ENCODE peak calls at places on chromosomes 3 and 15, in seven cellular contexts. One of them, this sample, is unnamed.

GRCh38 chr3:156341831-156342416 is 213.0 kb downstream of the SSR3 start:
- DNase-seq in upper lobe of right lung: no peak
- DNase-seq in adrenal gland: no peak
- DNase-seq in HepG2: no peak
- DNase-seq in CD4-positive, alpha-beta memory T cell: no peak
- DNase-seq in right cardiac atrium: no peak
- DNase-seq in astrocyte of the spinal cord: no peak
- DNase-seq in this sample: no peak

GRCh38 chr15:71291723-71292122 is 176.5 kb downstream of the THSD4 start:
- DNase-seq in upper lobe of right lung: no peak
- DNase-seq in adrenal gland: no peak
- DNase-seq in HepG2: no peak
- DNase-seq in CD4-positive, alpha-beta memory T cell: peak
- DNase-seq in right cardiac atrium: no peak
- DNase-seq in astrocyte of the spinal cord: no peak
- DNase-seq in this sample: no peak

GRCh38 chr3:13141991-13142412 is 68.8 kb upstream of the IQSEC1 start:
- DNase-seq in upper lobe of right lung: peak
- DNase-seq in adrenal gland: peak
- DNase-seq in HepG2: no peak
- DNase-seq in CD4-positive, alpha-beta memory T cell: no peak
- DNase-seq in right cardiac atrium: no peak
- DNase-seq in astrocyte of the spinal cord: peak
- DNase-seq in this sample: no peak

GRCh38 chr3:120093923-120094775 is at the start of gene GSK3B:
- DNase-seq in upper lobe of right lung: peak
- DNase-seq in adrenal gland: peak
- DNase-seq in HepG2: peak
- DNase-seq in CD4-positive, alpha-beta memory T cell: peak
- DNase-seq in right cardiac atrium: peak
- DNase-seq in astrocyte of the spinal cord: peak
- DNase-seq in this sample: peak

GRCh38 chr3:145716519-145716918 is 444.5 kb downstream of the PLOD2 start:
- DNase-seq in upper lobe of right lung: no peak
- DNase-seq in adrenal gland: no peak
- DNase-seq in HepG2: no peak
- DNase-seq in CD4-positive, alpha-beta memory T cell: no peak
- DNase-seq in right cardiac atrium: no peak
- DNase-seq in astrocyte of the spinal cord: no peak
- DNase-seq in this sample: no peak

GRCh38 chr3:187012609-187013051 is 82.3 kb downstream of the ST6GAL1 start:
- DNase-seq in upper lobe of right lung: no peak
- DNase-seq in adrenal gland: peak
- DNase-seq in HepG2: no peak
- DNase-seq in CD4-positive, alpha-beta memory T cell: peak
- DNase-seq in right cardiac atrium: no peak
- DNase-seq in astrocyte of the spinal cord: no peak
- DNase-seq in this sample: no peak

GRCh38 chr3:134038716-134039115 is 9.0 kb upstream of the SLCO2A1 start:
- DNase-seq in upper lobe of right lung: no peak
- DNase-seq in adrenal gland: no peak
- DNase-seq in HepG2: no peak
- DNase-seq in CD4-positive, alpha-beta memory T cell: no peak
- DNase-seq in right cardiac atrium: no peak
- DNase-seq in astrocyte of the spinal cord: no peak
- DNase-seq in this sample: peak

GRCh38 chr3:55690746-55691540 is 203.8 kb upstream of the WNT5A start:
- DNase-seq in upper lobe of right lung: no peak
- DNase-seq in adrenal gland: no peak
- DNase-seq in HepG2: no peak
- DNase-seq in CD4-positive, alpha-beta memory T cell: no peak
- DNase-seq in right cardiac atrium: no peak
- DNase-seq in astrocyte of the spinal cord: no peak
- DNase-seq in this sample: no peak

GRCh38 chr3:187243933-187244564 is 46.8 kb downstream of the RTP1 start:
- DNase-seq in upper lobe of right lung: no peak
- DNase-seq in adrenal gland: no peak
- DNase-seq in HepG2: no peak
- DNase-seq in CD4-positive, alpha-beta memory T cell: no peak
- DNase-seq in right cardiac atrium: peak
- DNase-seq in astrocyte of the spinal cord: no peak
- DNase-seq in this sample: no peak

GRCh38 chr3:66989860-66990696 is 8.0 kb upstream of the KBTBD8 start:
- DNase-seq in upper lobe of right lung: no peak
- DNase-seq in adrenal gland: no peak
- DNase-seq in HepG2: peak
- DNase-seq in CD4-positive, alpha-beta memory T cell: no peak
- DNase-seq in right cardiac atrium: no peak
- DNase-seq in astrocyte of the spinal cord: no peak
- DNase-seq in this sample: no peak
- H3K4me3 ChIP-seq in upper lobe of right lung: no peak
- H3K4me3 ChIP-seq in adrenal gland: no peak
- H3K4me3 ChIP-seq in HepG2: no peak
- H3K4me3 ChIP-seq in CD4-positive, alpha-beta memory T cell: no peak
- H3K4me3 ChIP-seq in right cardiac atrium: no peak
- H3K4me3 ChIP-seq in astrocyte of the spinal cord: no peak
- H3K4me3 ChIP-seq in this sample: no peak

DNA sequence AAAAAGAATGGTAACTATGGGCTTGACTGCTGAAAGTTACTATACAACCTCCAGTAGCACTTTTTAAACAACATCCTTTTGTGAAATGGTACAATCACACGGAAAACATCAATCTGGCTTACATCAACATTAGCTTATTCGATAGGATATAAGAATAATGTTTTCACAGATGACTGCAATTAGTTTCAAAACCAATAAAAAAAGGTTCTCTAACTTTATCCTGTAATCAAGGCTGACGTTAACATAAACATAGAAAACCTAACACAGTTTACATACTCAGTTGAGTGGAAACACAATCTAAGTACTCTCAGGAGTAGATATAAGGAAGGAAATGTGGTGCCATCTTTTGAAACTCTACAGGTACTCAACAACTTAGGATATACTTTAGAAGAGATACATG is 102.2 kb downstream of the DLG1 start:
- DNase-seq in upper lobe of right lung: no peak
- DNase-seq in adrenal gland: no peak
- DNase-seq in HepG2: no peak
- DNase-seq in CD4-positive, alpha-beta memory T cell: no peak
- DNase-seq in right cardiac atrium: no peak
- DNase-seq in astrocyte of the spinal cord: no peak
- DNase-seq in this sample: no peak
- H3K4me3 ChIP-seq in upper lobe of right lung: no peak
- H3K4me3 ChIP-seq in adrenal gland: no peak
- H3K4me3 ChIP-seq in HepG2: no peak
- H3K4me3 ChIP-seq in CD4-positive, alpha-beta memory T cell: no peak
- H3K4me3 ChIP-seq in right cardiac atrium: no peak
- H3K4me3 ChIP-seq in astrocyte of the spinal cord: no peak
- H3K4me3 ChIP-seq in this sample: no peak

GRCh38 chr3:30610702-30611410 is 4.5 kb downstream of the TGFBR2 start:
- DNase-seq in upper lobe of right lung: no peak
- DNase-seq in adrenal gland: no peak
- DNase-seq in HepG2: no peak
- DNase-seq in CD4-positive, alpha-beta memory T cell: no peak
- DNase-seq in right cardiac atrium: no peak
- DNase-seq in astrocyte of the spinal cord: no peak
- DNase-seq in this sample: no peak
- H3K4me3 ChIP-seq in upper lobe of right lung: peak
- H3K4me3 ChIP-seq in adrenal gland: no peak
- H3K4me3 ChIP-seq in HepG2: peak
- H3K4me3 ChIP-seq in CD4-positive, alpha-beta memory T cell: peak
- H3K4me3 ChIP-seq in right cardiac atrium: peak
- H3K4me3 ChIP-seq in astrocyte of the spinal cord: peak
- H3K4me3 ChIP-seq in this sample: no peak

GRCh38 chr3:52471371-52472238 is 16.2 kb downstream of the NISCH start:
- DNase-seq in upper lobe of right lung: peak
- DNase-seq in adrenal gland: peak
- DNase-seq in HepG2: no peak
- DNase-seq in CD4-positive, alpha-beta memory T cell: no peak
- DNase-seq in right cardiac atrium: peak
- DNase-seq in astrocyte of the spinal cord: peak
- DNase-seq in this sample: peak
- H3K4me3 ChIP-seq in upper lobe of right lung: no peak
- H3K4me3 ChIP-seq in adrenal gland: no peak
- H3K4me3 ChIP-seq in HepG2: no peak
- H3K4me3 ChIP-seq in CD4-positive, alpha-beta memory T cell: no peak
- H3K4me3 ChIP-seq in right cardiac atrium: no peak
- H3K4me3 ChIP-seq in astrocyte of the spinal cord: no peak
- H3K4me3 ChIP-seq in this sample: no peak

GRCh38 chr15:48645558-48646330 is at the start of gene FBN1:
- DNase-seq in upper lobe of right lung: peak
- DNase-seq in adrenal gland: peak
- DNase-seq in HepG2: peak
- DNase-seq in CD4-positive, alpha-beta memory T cell: no peak
- DNase-seq in right cardiac atrium: peak
- DNase-seq in astrocyte of the spinal cord: peak
- DNase-seq in this sample: peak

GRCh38 chr15:48644498-48644826 is 1.0 kb downstream of the FBN1 start:
- DNase-seq in upper lobe of right lung: peak
- DNase-seq in adrenal gland: peak
- DNase-seq in HepG2: no peak
- DNase-seq in CD4-positive, alpha-beta memory T cell: no peak
- DNase-seq in right cardiac atrium: peak
- DNase-seq in astrocyte of the spinal cord: peak
- DNase-seq in this sample: no peak

GRCh38 chr15:48643776-48644497 is 1.6 kb downstream of the FBN1 start:
- DNase-seq in upper lobe of right lung: no peak
- DNase-seq in adrenal gland: no peak
- DNase-seq in HepG2: no peak
- DNase-seq in CD4-positive, alpha-beta memory T cell: no peak
- DNase-seq in right cardiac atrium: no peak
- DNase-seq in astrocyte of the spinal cord: no peak
- DNase-seq in this sample: no peak

GRCh38 chr15:48646364-48646763 is 855 bp upstream of the FBN1 start:
- DNase-seq in upper lobe of right lung: no peak
- DNase-seq in adrenal gland: no peak
- DNase-seq in HepG2: no peak
- DNase-seq in CD4-positive, alpha-beta memory T cell: no peak
- DNase-seq in right cardiac atrium: no peak
- DNase-seq in astrocyte of the spinal cord: no peak
- DNase-seq in this sample: no peak

GRCh38 chr15:48644827-48645557 is 517 bp downstream of the FBN1 start:
- DNase-seq in upper lobe of right lung: peak
- DNase-seq in adrenal gland: peak
- DNase-seq in HepG2: no peak
- DNase-seq in CD4-positive, alpha-beta memory T cell: no peak
- DNase-seq in right cardiac atrium: peak
- DNase-seq in astrocyte of the spinal cord: peak
- DNase-seq in this sample: no peak
- H3K4me3 ChIP-seq in upper lobe of right lung: peak
- H3K4me3 ChIP-seq in adrenal gland: peak
- H3K4me3 ChIP-seq in HepG2: peak
- H3K4me3 ChIP-seq in CD4-positive, alpha-beta memory T cell: no peak
- H3K4me3 ChIP-seq in right cardiac atrium: peak
- H3K4me3 ChIP-seq in astrocyte of the spinal cord: peak
- H3K4me3 ChIP-seq in this sample: peak